ENCODE peak calls at places on chromosomes 4 and X, in nine cellular contexts. O is GM23248, W is mesendoderm, G is NT2/D1, U is fibroblast of lung, P is neuronal stem cell, I is aorta, H is SJCRH30, V is fibroblast of the aortic adventitia. R is an unnamed sample.
A peak's percentile ranks its signal among the peaks of the same experiment; 100 is the strongest.

GRCh38 chrX:43949669-43950068 is 23.5 kb downstream of the NDP start:
- DNase-seq in I (no peak), U (no peak), P (no peak), W (peak; percentile 81), G (peak; percentile 50), V (no peak), O (peak; percentile 42), H (peak; percentile 5), R (no peak)

GRCh38 chr4:122746485-122746965 is 14.0 kb downstream of the BBS12 start:
- DNase-seq in V (no peak), W (no peak), H (no peak), O (peak; percentile 52), P (no peak), G (no peak), U (no peak), I (no peak), R (no peak)

GRCh38 chr4:116603096-116603495 is 482.3 kb downstream of the TRAM1L1 start:
- DNase-seq in V (no peak), H (no peak), I (no peak), W (peak; percentile 65), P (no peak), G (no peak), O (no peak), U (no peak), R (no peak)

GRCh38 chr4:44580231-44580630 is 71.2 kb downstream of the YIPF7 start:
- DNase-seq in P (no peak), O (no peak), H (no peak), U (no peak), I (no peak), W (no peak), V (no peak), G (no peak), R (no peak)

GRCh38 chr4:182143822-182144620 is 99.2 kb upstream of the TENM3 start:
- DNase-seq in I (peak; percentile 72), U (peak; percentile 92), V (peak; percentile 51), O (peak; percentile 27), H (peak; percentile 55), P (peak; percentile 78), G (no peak), W (peak; percentile 91), R (peak; percentile 65)

GRCh38 chrX:14697453-14697852 is 168.1 kb downstream of the GLRA2 start:
- DNase-seq in U (no peak), V (no peak), W (peak; percentile 52), P (peak; percentile 1), G (peak; percentile 40), I (no peak), O (peak; percentile 26), H (peak; percentile 85), R (no peak)

GRCh38 chr4:104394409-104394813 is 100.3 kb downstream of the CXXC4 start:
- DNase-seq in U (no peak), V (no peak), I (no peak), P (no peak), O (no peak), H (peak; percentile 31), W (peak; percentile 18), G (no peak), R (no peak)

GRCh38 chrX:103741879-103742278 is 31.2 kb downstream of the TMEM31 start:
- DNase-seq in V (no peak), G (no peak), O (peak; percentile 40), W (no peak), I (no peak), U (no peak), H (no peak), P (no peak), R (no peak)

GRCh38 chrX:6021316-6022091 is 207.2 kb downstream of the NLGN4X start:
- DNase-seq in G (peak; percentile 42), U (peak; percentile 27), P (peak; percentile 29), V (no peak), I (no peak), H (peak; percentile 74), W (peak; percentile 87), O (peak; percentile 28), R (no peak)

GRCh38 chrX:65596270-65596669 is 61.7 kb upstream of the LAS1L start:
- DNase-seq in V (peak; percentile 44), O (peak; percentile 78), G (no peak), P (no peak), I (no peak), W (peak; percentile 50), U (peak; percentile 66), H (peak; percentile 33), R (no peak)

GRCh38 chr4:10063544-10064300 is 42.4 kb upstream of the SLC2A9 start:
- DNase-seq in O (peak; percentile 88), V (peak; percentile 84), P (peak; percentile 41), I (peak; percentile 87), U (peak; percentile 75), G (peak; percentile 80), H (peak; percentile 43), W (peak; percentile 97), R (peak; percentile 54)

GRCh38 chr4:58261526-58261925 is 1151.3 kb upstream of the IGFBP7 start:
- DNase-seq in O (no peak), W (peak; percentile 6), I (no peak), H (no peak), G (no peak), V (no peak), U (no peak), P (no peak), R (no peak)

GRCh38 chr4:128068927-128069326 is 7.8 kb downstream of the LARP1B start:
- DNase-seq in U (peak; percentile 24), I (no peak), O (peak; percentile 35), H (peak; percentile 13), W (peak; percentile 78), P (no peak), V (peak; percentile 25), G (no peak), R (no peak)

GRCh38 chrX:37378399-37378798 is 29.2 kb downstream of the PRRG1 start:
- DNase-seq in I (no peak), V (peak; percentile 66), U (peak; percentile 51), P (no peak), O (peak; percentile 15), W (peak; percentile 0), G (no peak), H (no peak), R (peak; percentile 54)

GRCh38 chrX:56281789-56282188 is 49.6 kb downstream of the KLF8 start:
- DNase-seq in O (peak; percentile 23), I (no peak), H (peak; percentile 22), G (no peak), V (peak; percentile 38), W (peak; percentile 5), P (no peak), U (no peak), R (peak; percentile 1)

GRCh38 chrX:110985470-110985869 is 110.5 kb upstream of the PAK3 start:
- DNase-seq in O (no peak), U (no peak), I (no peak), P (no peak), V (no peak), G (no peak), W (no peak), H (no peak), R (no peak)

GRCh38 chrX:46554942-46555341 is 9.7 kb upstream of the ZNF674 start:
- DNase-seq in O (peak; percentile 62), V (peak; percentile 72), U (no peak), H (no peak), P (no peak), I (no peak), G (no peak), W (no peak), R (no peak)

GRCh38 chr4:99404595-99405287 is 30.4 kb downstream of the ADH7 start:
- DNase-seq in H (peak; percentile 13), U (peak; percentile 96), V (peak; percentile 98), G (no peak), P (no peak), W (peak; percentile 5), I (no peak), O (peak; percentile 93), R (peak; percentile 94)

GRCh38 chrX:42378857-42379256 is 399.1 kb downstream of the PPP1R2C start:
- DNase-seq in I (no peak), W (no peak), P (no peak), O (no peak), V (no peak), H (no peak), U (no peak), G (no peak), R (no peak)

GRCh38 chrX:11724122-11725017 is 33.7 kb upstream of the MSL3 start:
- DNase-seq in O (peak; percentile 44), G (no peak), P (peak; percentile 1), H (peak; percentile 75), I (no peak), V (peak; percentile 68), W (peak; percentile 11), U (peak; percentile 19), R (no peak)

DNA sequence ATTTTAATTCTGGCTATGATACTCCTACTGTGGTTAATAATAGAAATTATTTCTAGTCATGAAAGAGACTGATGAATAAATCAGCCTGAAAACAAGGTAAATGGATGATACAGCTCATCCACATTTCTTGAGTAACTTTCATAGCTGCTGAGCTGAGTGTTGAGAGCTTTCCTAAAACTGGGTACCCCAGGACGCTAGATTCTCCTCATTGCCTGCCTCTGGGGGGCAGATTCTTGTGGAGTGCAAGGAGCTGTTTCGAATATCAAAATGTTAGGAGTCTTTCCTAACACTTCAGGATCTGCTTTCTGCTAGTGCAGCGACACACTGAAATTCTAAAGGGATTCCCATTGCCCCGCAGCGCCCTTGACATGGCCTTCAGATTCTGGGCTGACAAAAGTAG is 2.1 kb downstream of the MND1 start:
- DNase-seq in P (peak; percentile 6), V (peak; percentile 21), G (no peak), O (no peak), U (no peak), H (peak; percentile 49), I (no peak), W (peak; percentile 42), R (no peak)
- H3K4me3 ChIP-seq in P (peak overlapping the region; percentile 55), V (no peak overlapping the region), G (no peak overlapping the region), O (no peak overlapping the region), U (no peak overlapping the region), H (peak overlapping the region; percentile 99), I (no peak overlapping the region), W (no peak overlapping the region), R (no peak overlapping the region)

GRCh38 chr4:8601556-8601955 is 9.0 kb downstream of the CPZ start:
- DNase-seq in V (no peak), U (no peak), I (no peak), G (no peak), O (no peak), P (no peak), H (no peak), W (no peak), R (no peak)
- H3K4me3 ChIP-seq in V (no peak overlapping the region), U (no peak overlapping the region), I (no peak overlapping the region), G (no peak overlapping the region), O (no peak overlapping the region), P (no peak overlapping the region), H (no peak overlapping the region), W (no peak overlapping the region), R (no peak overlapping the region)

GRCh38 chr4:147734496-147734895 is 2.6 kb downstream of the ARHGAP10 start:
- DNase-seq in H (no peak), I (no peak), V (no peak), P (no peak), G (no peak), U (no peak), O (no peak), W (no peak), R (no peak)
- H3K4me3 ChIP-seq in H (no peak overlapping the region), I (peak overlapping the region; percentile 94), V (peak overlapping the region; percentile 79), P (no peak overlapping the region), G (no peak overlapping the region), U (peak overlapping the region; percentile 86), O (peak overlapping the region; percentile 96), W (no peak overlapping the region), R (peak overlapping the region; percentile 88)

DNA sequence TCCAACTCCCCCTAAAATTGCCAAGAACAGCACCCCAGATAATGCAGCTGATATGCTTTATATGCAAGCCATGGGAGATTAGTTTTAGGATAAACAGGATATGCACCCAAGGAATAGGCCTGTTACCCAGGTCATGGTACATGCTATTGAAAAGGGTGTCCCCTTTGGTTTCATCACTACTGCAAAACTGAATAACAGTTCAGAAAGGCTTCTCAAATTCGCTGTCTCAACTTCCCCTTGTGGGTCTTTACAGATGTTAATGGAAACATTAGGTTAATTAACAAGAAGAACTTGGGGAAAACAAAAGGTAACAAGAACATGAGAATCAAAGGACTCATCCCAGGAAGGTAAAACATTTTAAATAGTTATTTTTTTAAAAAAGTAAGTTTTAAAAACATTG is 318.7 kb downstream of the PRR32 start:
- DNase-seq in W (no peak), H (no peak), P (no peak), V (no peak), O (no peak), U (no peak), I (no peak), G (no peak), R (no peak)
- H3K4me3 ChIP-seq in W (no peak overlapping the region), H (no peak overlapping the region), P (no peak overlapping the region), V (no peak overlapping the region), O (no peak overlapping the region), U (no peak overlapping the region), I (no peak overlapping the region), G (no peak overlapping the region), R (no peak overlapping the region)

R was measured in skeletal muscle cell.